ENCODE peak calls at places on chromosomes 4 and X, in seven cellular contexts. C is stimulated activated CD8-positive, alpha-beta memory T cell treated with anti-CD3 and anti-CD28 coated beads, Interleukin-4, amount 100 ng/mL, for 24 hours; S is amniotic stem cell; E is hippocampal formation; H is fibroblast of pulmonary artery; U is GM06990; D is thoracic aorta. Z is an unnamed sample.

GRCh38 chr4:35772291-35772690 is 472.0 kb downstream of the ARAP2 start:
- DNase-seq in C (no peak), U (no peak), D (no peak), H (peak; percentile 3), S (no peak), E (no peak), Z (peak; percentile 86)

GRCh38 chr4:2745981-2746806 is 9.9 kb downstream of the TNIP2 start:
- DNase-seq in C (peak; percentile 88), D (peak; percentile 39), S (no peak), H (peak; percentile 45), E (no peak), U (peak; percentile 90), Z (no peak)

GRCh38 chr4:154491731-154492249 is at the start of gene DCHS2:
- DNase-seq in E (no peak), S (no peak), D (no peak), U (peak; percentile 29), C (no peak), H (no peak), Z (no peak)

GRCh38 chr4:98626350-98626749 is 32.1 kb downstream of the TSPAN5 start:
- DNase-seq in S (peak; percentile 29), E (no peak), H (peak; percentile 90), U (no peak), D (no peak), C (no peak), Z (peak; percentile 94)

GRCh38 chr4:24781999-24782745 is 13.2 kb upstream of the SOD3 start:
- DNase-seq in U (no peak), C (no peak), H (no peak), E (no peak), S (no peak), D (no peak), Z (no peak)

GRCh38 chrX:10486373-10486772 is 134.0 kb downstream of the MID1 start:
- DNase-seq in H (peak; percentile 81), E (no peak), C (no peak), D (no peak), S (peak; percentile 11), U (no peak), Z (peak; percentile 1)

GRCh38 chr4:128782076-128782715 is 27.3 kb upstream of the JADE1 start:
- DNase-seq in H (no peak), S (no peak), E (no peak), U (no peak), C (peak; percentile 3), D (no peak), Z (no peak)

GRCh38 chr4:61199869-61200194 is 294 bp upstream of the ADGRL3 start:
- DNase-seq in S (no peak), E (no peak), H (no peak), U (no peak), C (no peak), D (no peak), Z (no peak)

GRCh38 chrX:43813898-43814297 is 68.4 kb downstream of the MAOB start:
- DNase-seq in S (no peak), D (no peak), C (no peak), E (no peak), H (peak; percentile 14), U (no peak), Z (no peak)

GRCh38 chrX:43718956-43719355 is 62.9 kb downstream of the MAOA start:
- DNase-seq in H (no peak), U (no peak), E (no peak), D (no peak), S (no peak), C (no peak), Z (peak; percentile 23)

GRCh38 chr4:107800058-107800457 is 24.7 kb upstream of the SGMS2 start:
- DNase-seq in H (no peak), U (no peak), E (no peak), D (no peak), C (no peak), S (no peak), Z (no peak)

GRCh38 chr4:189143255-189143654 is 797.4 kb upstream of the FRG1 start:
- DNase-seq in S (peak; percentile 4), D (no peak), E (no peak), H (no peak), U (no peak), C (no peak), Z (no peak)

GRCh38 chrX:51834076-51834475 is 59.3 kb upstream of the MAGED1 start:
- DNase-seq in H (no peak), D (no peak), U (no peak), S (no peak), C (no peak), E (no peak), Z (no peak)

GRCh38 chrX:123436512-123436911 is 252.4 kb downstream of the GRIA3 start:
- DNase-seq in U (no peak), H (no peak), E (no peak), S (no peak), D (no peak), C (no peak), Z (no peak)

GRCh38 chrX:105191878-105192277 is 28.6 kb downstream of the TEX13A start:
- DNase-seq in U (no peak), H (peak; percentile 10), S (peak; percentile 21), C (no peak), D (no peak), E (no peak), Z (peak; percentile 1)

GRCh38 chr4:119261986-119262385 is 49.5 kb downstream of the USP53 start:
- DNase-seq in D (no peak), U (no peak), H (no peak), S (no peak), C (no peak), E (no peak), Z (no peak)

GRCh38 chr4:52373650-52374049 is 285.5 kb downstream of the USP46 start:
- DNase-seq in H (no peak), U (no peak), C (no peak), E (no peak), S (no peak), D (no peak), Z (no peak)

GRCh38 chr4:35038079-35038805 is 1206.1 kb downstream of the ARAP2 start:
- DNase-seq in D (no peak), E (no peak), U (no peak), H (no peak), S (no peak), C (no peak), Z (no peak)

GRCh38 chrX:39577976-39578962 is 519.5 kb downstream of the BCOR start:
- DNase-seq in C (peak; percentile 24), E (no peak), D (no peak), S (no peak), U (peak; percentile 41), H (peak; percentile 7), Z (no peak)

GRCh38 chr4:175346381-175346780 is 428.2 kb downstream of the ADAM29 start:
- DNase-seq in U (no peak), C (no peak), H (no peak), D (no peak), E (no peak), S (no peak), Z (no peak)

GRCh38 chr4:123104275-123104674 is 181.9 kb upstream of the NUDT6 start:
- DNase-seq in D (no peak), E (no peak), S (no peak), H (no peak), U (no peak), C (no peak), Z (no peak)

GRCh38 chr4:72326692-72327632 is 242.1 kb downstream of the ADAMTS3 start:
- DNase-seq in D (no peak), S (peak; percentile 41), E (peak; percentile 35), H (peak; percentile 66), C (no peak), U (no peak), Z (no peak)

GRCh38 chr4:8506373-8507250 is 66.0 kb downstream of the TRMT44 start:
- DNase-seq in C (no peak), D (peak; percentile 13), U (no peak), E (peak; percentile 14), S (peak; percentile 18), H (peak; percentile 7), Z (no peak)

GRCh38 chr4:26985836-26986235 is 125.2 kb downstream of the STIM2 start:
- DNase-seq in U (no peak), E (no peak), D (no peak), H (no peak), C (no peak), S (no peak), Z (no peak)

GRCh38 chrX:70433848-70434351 is 10.7 kb upstream of the DLG3 start:
- DNase-seq in U (peak; percentile 80), D (no peak), S (no peak), H (peak; percentile 53), C (peak; percentile 52), E (peak; percentile 44), Z (no peak)

GRCh38 chr4:163866728-163867313 is 372.3 kb downstream of the TMA16 start:
- DNase-seq in C (no peak), H (no peak), D (no peak), S (no peak), U (no peak), E (no peak), Z (peak; percentile 68)

GRCh38 chrX:37679888-37680287 is 5.7 kb upstream of the XK start:
- DNase-seq in C (no peak), D (no peak), H (no peak), E (no peak), U (no peak), S (no peak), Z (no peak)

GRCh38 chr4:60042941-60043340 is 1157.2 kb upstream of the ADGRL3 start:
- DNase-seq in D (no peak), H (no peak), U (no peak), S (no peak), E (no peak), C (no peak), Z (peak; percentile 46)

GRCh38 chr4:148926861-148927260 is 484.6 kb upstream of the NR3C2 start:
- DNase-seq in C (no peak), S (no peak), D (no peak), H (peak; percentile 4), E (no peak), U (no peak), Z (peak; percentile 32)

GRCh38 chr4:87270144-87270543 is 49.7 kb upstream of the KLHL8 start:
- DNase-seq in E (peak; percentile 70), C (no peak), U (no peak), D (no peak), H (peak; percentile 76), S (no peak), Z (peak; percentile 7)

GRCh38 chr4:106063009-106063408 is 167.7 kb downstream of the NPNT start:
- DNase-seq in S (no peak), E (no peak), D (no peak), U (no peak), C (no peak), H (peak; percentile 42), Z (peak; percentile 84)

GRCh38 chr4:7448036-7448435 is 13.3 kb upstream of the PSAPL1 start:
- DNase-seq in U (no peak), E (no peak), S (no peak), H (no peak), C (no peak), D (no peak), Z (no peak)

GRCh38 chrX:140608111-140608510 is 101.4 kb upstream of the LINC00632 start:
- DNase-seq in U (no peak), S (no peak), E (no peak), D (no peak), C (no peak), H (no peak), Z (no peak)

GRCh38 chrX:153226344-153227190 is 47.5 kb downstream of the MAGEA1 start:
- DNase-seq in S (no peak), C (no peak), E (no peak), H (peak; percentile 21), U (no peak), D (peak; percentile 2), Z (peak; percentile 79)